ENCODE peak calls at places on chromosome 15, in eight cellular contexts. C is osteoblast; A is stomach; M is OCI-LY7; Q is pancreas; P is aorta; N is CD8-positive, alpha-beta T cell; L is RWPE1. K is an unnamed sample.
A peak's percentile ranks its signal among the peaks of the same experiment; 100 is the strongest.

GRCh38 chr15:45378149-45378912 is at the start of gene GATM:
- DNase-seq in Q (peak; percentile 92), P (peak; percentile 94), M (no peak), C (peak; percentile 98), N (no peak), L (peak; percentile 82), A (peak; percentile 80), K (no peak)

GRCh38 chr15:31484986-31485385 is 158.4 kb downstream of the KLF13 start:
- DNase-seq in C (no peak), P (no peak), Q (no peak), M (no peak), L (no peak), N (no peak), A (peak; percentile 11), K (no peak)

GRCh38 chr15:22735781-22736180 is 50.7 kb upstream of the NIPA1 start:
- DNase-seq in Q (no peak), A (no peak), N (no peak), P (no peak), M (no peak), C (no peak), L (no peak), K (no peak)

GRCh38 chr15:34810455-34811146 is 15.3 kb upstream of the ACTC1 start:
- DNase-seq in Q (no peak), P (peak; percentile 84), L (peak; percentile 70), M (no peak), A (no peak), C (peak; percentile 85), N (no peak), K (peak; percentile 48)

GRCh38 chr15:39361497-39361896 is 219.4 kb upstream of the THBS1 start:
- DNase-seq in N (no peak), Q (no peak), M (no peak), A (no peak), L (no peak), C (no peak), P (no peak), K (no peak)

GRCh38 chr15:59543721-59544547 is 67.6 kb upstream of the GCNT3 start:
- DNase-seq in N (no peak), P (no peak), A (no peak), Q (no peak), L (no peak), M (peak; percentile 64), C (no peak), K (no peak)

GRCh38 chr15:65192016-65192415 is 6.9 kb upstream of the CLPX start:
- DNase-seq in Q (no peak), P (no peak), C (no peak), N (no peak), A (no peak), L (no peak), M (peak; percentile 17), K (no peak)

GRCh38 chr15:57922780-57923179 is 142.7 kb downstream of the ALDH1A2 start:
- DNase-seq in N (no peak), L (peak; percentile 58), M (no peak), P (no peak), A (peak; percentile 90), Q (peak; percentile 93), C (no peak), K (no peak)

GRCh38 chr15:74050835-74051234 is 31.5 kb downstream of the GOLGA6A start:
- DNase-seq in C (no peak), P (no peak), Q (no peak), A (no peak), M (no peak), N (no peak), L (no peak), K (no peak)

GRCh38 chr15:45199136-45199810 is 11.5 kb upstream of the SHF start:
- DNase-seq in P (no peak), N (no peak), Q (peak; percentile 76), L (no peak), M (peak; percentile 64), A (no peak), C (no peak), K (no peak)

GRCh38 chr15:63288778-63289378 is 11.5 kb downstream of the APH1B start:
- DNase-seq in L (peak; percentile 82), P (no peak), A (no peak), N (no peak), M (peak; percentile 59), C (no peak), Q (no peak), K (no peak)

GRCh38 chr15:27527490-27528067 is 556.6 kb downstream of the GABRG3 start:
- DNase-seq in L (no peak), Q (no peak), A (no peak), C (no peak), N (no peak), P (no peak), M (no peak), K (no peak)

GRCh38 chr15:64096486-64097431 is 977 bp downstream of the SNX1 start:
- DNase-seq in L (peak; percentile 52), P (no peak), C (peak; percentile 78), Q (no peak), M (peak; percentile 47), A (no peak), N (no peak), K (no peak)

GRCh38 chr15:88089019-88089603 is 167.4 kb downstream of the NTRK3 start:
- DNase-seq in L (no peak), N (no peak), C (no peak), A (no peak), Q (no peak), M (no peak), P (no peak), K (peak; percentile 6)

GRCh38 chr15:30990451-30991300 is 752 bp downstream of the MTMR10 start:
- DNase-seq in C (peak; percentile 82), P (no peak), Q (no peak), A (no peak), N (no peak), L (peak; percentile 16), M (peak; percentile 58), K (no peak)

GRCh38 chr15:101652783-101653430 is 726 bp upstream of the TM2D3 start:
- DNase-seq in Q (peak; percentile 69), A (no peak), P (peak; percentile 78), N (no peak), M (no peak), L (peak; percentile 39), C (peak; percentile 91), K (no peak)

DNA sequence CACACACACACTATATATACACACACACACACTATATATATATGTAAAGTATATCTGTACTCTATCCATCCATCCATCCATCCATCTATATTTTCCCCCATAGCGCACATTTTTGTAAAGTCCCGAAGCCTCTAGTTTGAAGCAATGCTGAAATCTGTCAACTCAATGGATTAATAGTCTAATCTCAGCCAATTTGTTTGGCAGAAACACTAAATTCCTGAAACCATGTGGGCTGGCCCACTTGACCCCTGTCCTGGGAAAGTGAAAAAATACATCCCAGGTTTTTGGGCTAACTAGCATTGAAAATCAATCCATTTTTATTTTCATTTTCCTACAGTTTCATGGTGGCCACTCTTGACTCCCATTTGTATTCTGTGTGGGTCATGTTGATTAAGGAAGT is 166.7 kb downstream of the SLCO3A1 start:
- DNase-seq in Q (no peak), L (no peak), M (no peak), P (no peak), A (no peak), C (no peak), N (no peak), K (no peak)
- H3K27ac ChIP-seq in Q (no peak overlapping the region), L (no peak overlapping the region), M (no peak overlapping the region), P (no peak overlapping the region), A (no peak overlapping the region), C (no peak overlapping the region), N (no peak overlapping the region), K (no peak overlapping the region)

GRCh38 chr15:38076806-38077205 is 142.4 kb downstream of the TMCO5A start:
- DNase-seq in M (peak; percentile 94), A (no peak), P (no peak), C (no peak), Q (no peak), L (no peak), N (no peak), K (no peak)
- H3K27ac ChIP-seq in M (peak overlapping the region; percentile 97), A (no peak overlapping the region), P (no peak overlapping the region), C (no peak overlapping the region), Q (no peak overlapping the region), L (no peak overlapping the region), N (no peak overlapping the region), K (no peak overlapping the region)

GRCh38 chr15:70427120-70427519 is 329.4 kb upstream of the TLE3 start:
- DNase-seq in C (peak; percentile 66), M (no peak), A (no peak), L (no peak), Q (no peak), P (no peak), N (no peak), K (no peak)

GRCh38 chr15:70429323-70429722 is 331.6 kb upstream of the TLE3 start:
- DNase-seq in C (no peak), N (no peak), P (no peak), L (no peak), M (no peak), Q (no peak), A (no peak), K (no peak)

GRCh38 chr15:70427531-70428120 is 329.9 kb upstream of the TLE3 start:
- DNase-seq in C (no peak), A (no peak), Q (no peak), N (no peak), L (peak; percentile 42), M (no peak), P (no peak), K (peak; percentile 22)

GRCh38 chr15:70430029-70430428 is 332.3 kb upstream of the TLE3 start:
- DNase-seq in C (peak; percentile 78), L (peak; percentile 85), Q (no peak), A (no peak), M (no peak), N (no peak), P (no peak), K (peak; percentile 66)

DNA sequence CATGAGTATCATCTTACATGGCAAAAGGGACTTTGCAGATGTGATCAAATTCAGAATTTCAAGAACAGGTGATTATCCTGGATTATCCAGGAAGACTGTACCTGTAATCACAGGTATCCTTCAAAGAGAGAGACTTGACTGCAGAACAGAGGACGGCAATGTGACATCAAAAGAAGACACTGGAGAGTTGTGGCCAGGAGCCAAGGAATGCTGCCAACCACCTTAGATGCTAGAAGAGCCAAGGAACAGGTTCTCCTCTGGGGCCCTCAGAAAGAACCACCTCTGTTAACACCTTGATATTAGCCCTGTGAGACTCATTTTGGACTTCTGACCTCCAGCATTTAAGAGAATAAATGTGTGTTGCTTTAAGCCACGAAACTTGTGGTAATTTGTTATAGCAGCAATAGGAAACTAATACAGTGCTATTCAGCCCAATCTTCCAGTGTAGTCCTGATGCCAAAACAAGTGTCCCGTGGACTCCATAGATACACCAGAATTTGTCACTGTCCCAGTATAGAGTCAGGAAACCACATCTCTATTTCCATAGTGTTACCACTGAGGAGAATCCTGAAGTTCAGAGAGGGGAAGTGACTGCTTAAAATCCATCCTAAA is 330.6 kb upstream of the TLE3 start:
- DNase-seq in L (no peak), M (no peak), Q (no peak), C (no peak), P (no peak), A (no peak), N (no peak), K (no peak)
- H3K27ac ChIP-seq in L (no peak overlapping the region), M (no peak overlapping the region), Q (no peak overlapping the region), C (no peak overlapping the region), P (no peak overlapping the region), A (no peak overlapping the region), N (no peak overlapping the region), K (no peak overlapping the region)

DNA sequence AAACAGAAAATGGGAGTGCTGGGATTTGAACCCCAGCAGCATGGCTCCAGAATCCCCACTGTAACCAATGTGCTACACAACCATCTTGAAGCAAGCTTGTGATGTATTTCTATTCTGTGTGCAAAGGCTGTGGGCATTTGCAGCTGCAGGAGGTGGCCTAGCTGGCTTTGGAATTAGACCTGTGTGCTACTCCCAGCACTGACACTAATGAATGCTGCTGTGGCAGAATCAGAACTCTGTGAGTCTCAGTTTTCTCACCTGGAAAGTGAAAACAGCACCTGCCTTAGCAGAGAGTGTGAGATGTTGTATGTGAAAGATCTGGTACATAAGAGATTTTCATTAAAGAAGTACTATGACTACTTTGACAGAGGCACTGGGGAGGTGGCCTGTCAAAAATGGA is 21.5 kb upstream of the SMAD6 start:
- DNase-seq in M (no peak), L (no peak), Q (no peak), P (no peak), C (no peak), A (no peak), N (no peak), K (no peak)
- H3K27ac ChIP-seq in M (no peak overlapping the region), L (no peak overlapping the region), Q (no peak overlapping the region), P (no peak overlapping the region), C (no peak overlapping the region), A (no peak overlapping the region), N (no peak overlapping the region), K (no peak overlapping the region)

K was measured in epithelial cell of prostate.